ENCODE peak calls at places on chromosomes 2 and 18, in eight cellular contexts. Y, O, H, W, Q, R, B and E are unnamed samples.

GRCh38 chr18:582465-582864 is 2.3 kb downstream of the CETN1 start:
- DNase-seq in W (no peak), Q (peak; percentile 84), O (no peak), B (no peak), Y (no peak), H (no peak), R (no peak), E (no peak)

GRCh38 chr2:16625759-16626158 is 39.9 kb downstream of the CYRIA start:
- DNase-seq in H (no peak), B (no peak), R (no peak), Y (no peak), O (no peak), Q (no peak), W (no peak), E (no peak)

GRCh38 chr2:211103989-211104388 is 547.6 kb downstream of the CPS1 start:
- DNase-seq in B (peak; percentile 10), H (no peak), Y (no peak), O (peak; percentile 20), W (no peak), R (no peak), Q (peak; percentile 45), E (no peak)

GRCh38 chr2:240319855-240320560 is 115.5 kb upstream of the GPC1 start:
- DNase-seq in Y (peak; percentile 48), B (peak; percentile 53), W (peak; percentile 81), O (no peak), R (no peak), Q (peak; percentile 65), H (peak; percentile 89), E (peak; percentile 64)

GRCh38 chr2:152037711-152038110 is 61.1 kb downstream of the CACNB4 start:
- DNase-seq in B (peak; percentile 21), R (no peak), H (no peak), O (no peak), Q (peak; percentile 37), W (peak; percentile 17), Y (no peak), E (no peak)

GRCh38 chr2:191023235-191023679 is 9.3 kb upstream of the STAT1 start:
- DNase-seq in O (no peak), W (no peak), H (no peak), Y (no peak), B (no peak), Q (no peak), R (no peak), E (no peak)

GRCh38 chr2:209876211-209876610 is 104.6 kb downstream of the UNC80 start:
- DNase-seq in H (no peak), O (no peak), W (no peak), B (no peak), Q (no peak), Y (no peak), R (no peak), E (no peak)

GRCh38 chr2:143850084-143850483 is 669.8 kb downstream of the ZEB2 start:
- DNase-seq in Y (no peak), H (no peak), O (no peak), Q (no peak), B (no peak), W (no peak), R (no peak), E (no peak)

GRCh38 chr18:80023173-80023572 is 11.1 kb upstream of the RBFA start:
- DNase-seq in Y (peak; percentile 15), R (no peak), B (no peak), H (no peak), W (no peak), Q (no peak), O (no peak), E (no peak)

GRCh38 chr2:148165975-148166374 is 145.1 kb downstream of the MBD5 start:
- DNase-seq in B (no peak), O (no peak), Y (no peak), Q (no peak), W (no peak), R (no peak), H (no peak), E (no peak)

GRCh38 chr2:148167855-148168254 is 147.0 kb downstream of the MBD5 start:
- DNase-seq in Q (peak; percentile 15), O (no peak), H (no peak), W (no peak), R (no peak), Y (no peak), B (no peak), E (no peak)

GRCh38 chr2:148167241-148167766 is 146.4 kb downstream of the MBD5 start:
- DNase-seq in Y (no peak), H (no peak), Q (peak; percentile 2), R (no peak), O (no peak), W (no peak), B (no peak), E (no peak)

GRCh38 chr2:148162860-148163259 is 142.0 kb downstream of the MBD5 start:
- DNase-seq in H (no peak), B (no peak), R (no peak), Y (no peak), W (no peak), O (no peak), Q (peak; percentile 2), E (no peak)

GRCh38 chr2:148161909-148162308 is 141.0 kb downstream of the MBD5 start:
- DNase-seq in W (no peak), H (no peak), Q (no peak), O (no peak), Y (no peak), B (no peak), R (no peak), E (no peak)
- TF ChIP-seq CTCF in W (no peak), H (no peak), Q (no peak), O (no peak), Y (no peak), B (no peak), R (no peak), E (no peak)

GRCh38 chr2:226888971-226889370 is 53.1 kb downstream of the RHBDD1 start:
- DNase-seq in H (no peak), Q (no peak), O (no peak), W (no peak), R (no peak), Y (no peak), B (no peak), E (no peak)

GRCh38 chr2:226888378-226888915 is 52.6 kb downstream of the RHBDD1 start:
- DNase-seq in O (no peak), R (no peak), H (no peak), Y (no peak), B (no peak), W (no peak), Q (no peak), E (peak; percentile 40)

GRCh38 chr2:226885769-226886435 is 50.0 kb downstream of the RHBDD1 start:
- DNase-seq in Y (no peak), O (no peak), B (no peak), R (no peak), Q (no peak), W (peak; percentile 24), H (no peak), E (no peak)

GRCh38 chr2:226890286-226890685 is 54.4 kb downstream of the RHBDD1 start:
- DNase-seq in Y (no peak), H (no peak), W (no peak), O (no peak), Q (no peak), B (no peak), R (no peak), E (no peak)

GRCh38 chr2:226887940-226888339 is 52.1 kb downstream of the RHBDD1 start:
- DNase-seq in W (peak; percentile 43), R (no peak), O (no peak), B (no peak), Y (no peak), Q (no peak), H (no peak), E (peak; percentile 55)
- TF ChIP-seq CTCF in W (no peak), R (no peak), O (no peak), B (no peak), Y (no peak), Q (no peak), H (no peak), E (no peak)

GRCh38 chr2:217085543-217085942 is 225.7 kb upstream of the TNP1 start:
- DNase-seq in H (no peak), R (no peak), O (no peak), Q (no peak), B (no peak), W (no peak), Y (no peak), E (no peak)
- TF ChIP-seq CTCF in H (no peak), R (no peak), O (no peak), Q (no peak), B (no peak), W (no peak), Y (no peak), E (no peak)

GRCh38 chr2:86414996-86415395 is 26.2 kb upstream of the KDM3A start:
- DNase-seq in B (no peak), R (no peak), W (no peak), Q (no peak), H (no peak), O (no peak), Y (no peak), E (peak; percentile 40)

GRCh38 chr2:86416126-86416525 is 25.0 kb upstream of the KDM3A start:
- DNase-seq in Q (no peak), O (no peak), W (no peak), Y (no peak), B (no peak), R (no peak), H (no peak), E (no peak)

GRCh38 chr2:86412007-86412406 is 29.2 kb upstream of the KDM3A start:
- DNase-seq in B (no peak), W (no peak), H (no peak), O (no peak), R (no peak), Y (no peak), Q (no peak), E (no peak)

GRCh38 chr2:86413296-86414085 is 27.7 kb upstream of the KDM3A start:
- DNase-seq in R (no peak), Y (no peak), O (no peak), B (no peak), W (no peak), H (no peak), Q (no peak), E (no peak)

DNA sequence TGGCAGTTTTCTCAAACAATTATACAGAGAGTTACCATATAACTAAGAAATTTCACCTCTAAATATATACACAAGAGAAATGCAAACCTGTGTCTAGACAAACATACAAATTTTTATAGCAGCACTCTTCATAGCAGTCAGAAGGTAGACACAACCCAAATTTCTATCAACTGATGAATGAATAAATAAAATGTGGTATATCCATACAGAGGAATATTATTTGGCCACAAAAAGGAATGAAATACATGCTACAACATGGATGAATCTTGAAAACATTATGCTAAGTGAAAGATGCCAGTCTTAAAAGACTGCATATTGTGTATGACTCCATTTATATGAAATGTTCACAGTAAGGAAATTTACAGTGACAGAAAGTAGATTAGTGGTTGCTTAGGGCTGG is 30.6 kb upstream of the KDM3A start:
- DNase-seq in H (no peak), O (no peak), B (no peak), Y (no peak), R (no peak), W (no peak), Q (no peak), E (no peak)
- TF ChIP-seq CTCF in H (no peak), O (no peak), B (no peak), Y (no peak), R (no peak), W (no peak), Q (no peak), E (no peak)